ENCODE peak calls at places on chromosomes 2 and 18, in five cellular contexts. H, C, X, Q and U are unnamed samples.

GRCh38 chr2:162256621-162257020 is 13.4 kb upstream of the FAP start:
- DNase-seq in H (peak), C (no peak), X (peak), Q (no peak), U (peak)

GRCh38 chr2:167939513-167940360 is 307.7 kb downstream of the STK39 start:
- DNase-seq in H (no peak), C (no peak), X (no peak), Q (no peak), U (no peak)

GRCh38 chr2:37507703-37508102 is 163.3 kb downstream of the QPCT start:
- DNase-seq in H (no peak), C (no peak), X (no peak), Q (no peak), U (no peak)

GRCh38 chr2:173184031-173185004 is 108.7 kb downstream of the MAP3K20 start:
- DNase-seq in H (peak), C (peak), X (peak), Q (no peak), U (peak)

GRCh38 chr2:88828397-88829137 is 137.1 kb downstream of the RPIA start:
- DNase-seq in H (no peak), C (no peak), X (peak), Q (no peak), U (peak)

GRCh38 chr2:46847726-46848421 is 67.7 kb downstream of the MCFD2 start:
- DNase-seq in H (peak), C (no peak), X (peak), Q (no peak), U (no peak)

GRCh38 chr2:47336259-47337238 is 66.4 kb upstream of the MSH2 start:
- DNase-seq in H (peak), C (peak), X (peak), Q (no peak), U (no peak)

GRCh38 chr18:63741769-63742168 is 33.4 kb upstream of the SERPINB7 start:
- DNase-seq in H (peak), C (no peak), X (peak), Q (no peak), U (peak)

GRCh38 chr2:127288274-127288673 is 5.7 kb downstream of the ERCC3 start:
- DNase-seq in H (peak), C (no peak), X (no peak), Q (no peak), U (no peak)

GRCh38 chr18:34659579-34660517 is 50.2 kb upstream of the DTNA start:
- DNase-seq in H (peak), C (peak), X (peak), Q (no peak), U (peak)

GRCh38 chr18:29853126-29853525 is 1189.4 kb downstream of the DSC3 start:
- DNase-seq in H (no peak), C (no peak), X (peak), Q (no peak), U (no peak)

GRCh38 chr2:120730053-120730439 is 5.6 kb upstream of the GLI2 start:
- DNase-seq in H (no peak), C (no peak), X (no peak), Q (no peak), U (no peak)

GRCh38 chr2:203656522-203657287 is 49.7 kb upstream of the CD28 start:
- DNase-seq in H (peak), C (peak), X (peak), Q (no peak), U (no peak)

GRCh38 chr2:67917332-67918054 is 145.3 kb downstream of the C1D start:
- DNase-seq in H (peak), C (no peak), X (peak), Q (no peak), U (peak)

GRCh38 chr2:210502997-210503621 is 26.6 kb upstream of the LANCL1 start:
- DNase-seq in H (peak), C (peak), X (peak), Q (no peak), U (peak)